ENCODE peak calls at places on chromosomes 4 and X, in four cellular contexts. B is colonic mucosa, J is endodermal cell, H is H9. E is an unnamed sample.
A peak's percentile ranks its signal among the peaks of the same experiment; 100 is the strongest.

GRCh38 chr4:119165767-119166166 is 30.1 kb downstream of the MYOZ2 start:
- DNase-seq in B (no peak), J (no peak), H (no peak), E (no peak)

GRCh38 chr4:54090804-54091623 is 8.9 kb upstream of the GSX2 start:
- DNase-seq in B (peak; percentile 42), J (peak; percentile 62), H (peak; percentile 30), E (peak; percentile 59)

GRCh38 chr4:128782076-128782715 is 27.3 kb upstream of the JADE1 start:
- DNase-seq in B (peak; percentile 32), J (peak; percentile 78), H (no peak), E (peak; percentile 35)

GRCh38 chr4:71382569-71383560 is 44.0 kb downstream of the SLC4A4 start:
- DNase-seq in B (no peak), J (no peak), H (no peak), E (no peak)

GRCh38 chrX:127259742-127260141 is 440.2 kb downstream of the PRR32 start:
- DNase-seq in B (no peak), J (no peak), H (no peak), E (no peak)

GRCh38 chr4:152535236-152535902 is 523 bp downstream of the FBXW7 start:
- DNase-seq in B (peak; percentile 32), J (no peak), H (no peak), E (no peak)

GRCh38 chr4:76311896-76312331 is 5.4 kb downstream of the STBD1 start:
- DNase-seq in B (no peak), J (no peak), H (no peak), E (no peak)

GRCh38 chr4:56658410-56659003 is 22.6 kb downstream of the HOPX start:
- DNase-seq in B (no peak), J (no peak), H (no peak), E (no peak)

GRCh38 chr4:137124278-137124932 is 407.9 kb downstream of the PCDH18 start:
- DNase-seq in B (no peak), J (no peak), H (no peak), E (peak; percentile 8)

GRCh38 chr4:126807132-126807531 is 825.6 kb upstream of the INTU start:
- DNase-seq in B (no peak), J (peak; percentile 36), H (no peak), E (no peak)

GRCh38 chrX:31271615-31272471 is 200.0 kb upstream of the FTHL17 start:
- DNase-seq in B (no peak), J (no peak), H (no peak), E (no peak)

DNA sequence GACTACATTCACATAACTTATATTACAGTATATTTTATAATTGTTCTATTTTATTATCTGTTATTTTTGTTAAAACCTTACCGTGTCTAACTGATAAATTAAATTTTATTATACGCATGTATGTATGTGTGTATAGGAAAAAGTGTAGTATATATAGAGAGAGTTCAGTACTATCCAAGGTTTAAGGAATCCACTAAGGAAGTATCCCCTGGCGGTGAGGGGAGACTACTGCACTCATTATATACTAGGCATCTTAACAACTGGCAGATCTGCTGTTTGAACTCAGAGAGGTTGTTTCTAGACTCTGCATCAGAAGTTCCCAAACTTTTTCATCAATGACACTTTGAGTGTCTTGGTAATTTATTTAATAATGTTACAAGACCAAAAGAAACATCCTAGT is 70.9 kb downstream of the NDST4 start:
- DNase-seq in B (no peak), J (peak; percentile 53), H (no peak), E (no peak)
- TF ChIP-seq CTCF in B (no peak), J (peak; percentile 81), H (peak; percentile 72), E (no peak)

GRCh38 chr4:6549445-6549844 is 25.5 kb upstream of the MAN2B2 start:
- DNase-seq in B (no peak), J (peak; percentile 81), H (peak; percentile 51), E (no peak)
- TF ChIP-seq CTCF in B (no peak), J (peak; percentile 55), H (peak; percentile 33), E (no peak)

GRCh38 chr4:175051974-175052373 is 133.8 kb downstream of the ADAM29 start:
- DNase-seq in B (no peak), J (no peak), H (no peak), E (no peak)

DNA sequence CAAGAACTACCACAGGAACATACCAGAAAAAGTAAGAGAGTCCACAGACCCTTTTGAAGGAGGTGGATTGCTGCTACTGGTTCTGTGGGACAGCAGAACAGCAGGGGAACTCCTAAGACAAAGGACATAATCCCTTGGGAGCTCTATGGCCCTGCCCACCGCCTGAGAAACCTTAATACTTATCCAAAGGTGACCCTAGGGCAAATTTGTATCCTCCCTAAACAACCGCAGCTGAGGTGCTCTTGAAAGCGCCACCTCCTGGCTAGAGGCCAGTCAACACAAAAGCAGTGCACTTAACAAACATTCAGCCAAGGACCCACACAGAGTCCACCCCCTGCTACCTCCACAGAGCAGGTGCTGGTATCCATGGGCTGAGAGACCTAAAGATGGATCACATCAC is 136.8 kb downstream of the ADAM29 start:
- DNase-seq in B (no peak), J (peak; percentile 89), H (peak; percentile 82), E (no peak)
- TF ChIP-seq CTCF in B (no peak), J (peak; percentile 72), H (peak; percentile 72), E (no peak)

GRCh38 chr4:77473509-77473908 is 132.1 kb upstream of the CXCL13 start:
- DNase-seq in B (no peak), J (peak; percentile 64), H (peak; percentile 47), E (peak; percentile 29)
- TF ChIP-seq CTCF in B (peak; percentile 17), J (peak; percentile 77), H (peak; percentile 70), E (peak; percentile 29)

GRCh38 chrX:43121637-43122036 is 343.7 kb upstream of the PPP1R2C start:
- DNase-seq in B (no peak), J (peak; percentile 43), H (no peak), E (no peak)
- TF ChIP-seq CTCF in B (no peak), J (peak; percentile 64), H (peak; percentile 51), E (no peak)